ENCODE peak calls at places on chromosomes 3 and 15, in four cellular contexts. One of them, this sample, is unnamed.

GRCh38 chr3:191412764-191413163 is 48.2 kb upstream of the PYDC2 start:
- DNase-seq in K562: no peak
- DNase-seq in HepG2: no peak
- DNase-seq in GM12878: no peak
- DNase-seq in this sample: peak

GRCh38 chr15:23566070-23567050 is 886 bp downstream of the MKRN3 start:
- DNase-seq in K562: peak
- DNase-seq in HepG2: peak
- DNase-seq in GM12878: no peak
- DNase-seq in this sample: no peak

GRCh38 chr3:72555714-72556113 is 292.5 kb downstream of the SHQ1 start:
- DNase-seq in HepG2: no peak
- DNase-seq in GM12878: no peak
- DNase-seq in K562: no peak
- DNase-seq in this sample: no peak

GRCh38 chr3:13612829-13613228 is 63.9 kb downstream of the FBLN2 start:
- DNase-seq in K562: no peak
- DNase-seq in GM12878: no peak
- DNase-seq in HepG2: peak
- DNase-seq in this sample: no peak

GRCh38 chr3:144187531-144188230 is 216.1 kb downstream of the DIPK2A start:
- DNase-seq in GM12878: no peak
- DNase-seq in HepG2: no peak
- DNase-seq in K562: no peak
- DNase-seq in this sample: no peak

GRCh38 chr3:55405436-55405835 is 81.7 kb downstream of the WNT5A start:
- DNase-seq in K562: peak
- DNase-seq in GM12878: no peak
- DNase-seq in HepG2: no peak
- DNase-seq in this sample: peak

GRCh38 chr15:40103124-40103858 is 5.4 kb downstream of the BMF start:
- DNase-seq in GM12878: no peak
- DNase-seq in K562: no peak
- DNase-seq in HepG2: no peak
- DNase-seq in this sample: peak

GRCh38 chr3:141368062-141368924 is at the start of gene ZBTB38:
- DNase-seq in HepG2: peak
- DNase-seq in K562: peak
- DNase-seq in GM12878: no peak
- DNase-seq in this sample: peak

GRCh38 chr3:126530171-126531050 is 6.5 kb downstream of the CHST13 start:
- DNase-seq in HepG2: no peak
- DNase-seq in GM12878: no peak
- DNase-seq in K562: no peak
- DNase-seq in this sample: no peak

GRCh38 chr3:97232635-97233034 is 418.2 kb downstream of the EPHA6 start:
- DNase-seq in HepG2: no peak
- DNase-seq in K562: no peak
- DNase-seq in GM12878: no peak
- DNase-seq in this sample: no peak

GRCh38 chr3:124512881-124513609 is 217.2 kb upstream of the UMPS start:
- DNase-seq in HepG2: peak
- DNase-seq in K562: peak
- DNase-seq in GM12878: no peak
- DNase-seq in this sample: peak

GRCh38 chr15:51312754-51313390 is 25.5 kb downstream of the CYP19A1 start:
- DNase-seq in K562: no peak
- DNase-seq in HepG2: peak
- DNase-seq in GM12878: no peak
- DNase-seq in this sample: no peak

GRCh38 chr3:184068344-184068743 is 15.5 kb downstream of the HTR3C start:
- DNase-seq in HepG2: no peak
- DNase-seq in K562: no peak
- DNase-seq in GM12878: no peak
- DNase-seq in this sample: no peak

GRCh38 chr3:98846101-98846500 is 55.4 kb downstream of the DCBLD2 start:
- DNase-seq in K562: no peak
- DNase-seq in HepG2: no peak
- DNase-seq in GM12878: no peak
- DNase-seq in this sample: no peak

GRCh38 chr3:175003590-175003989 is 144.5 kb downstream of the NAALADL2 start:
- DNase-seq in GM12878: no peak
- DNase-seq in K562: no peak
- DNase-seq in HepG2: no peak
- DNase-seq in this sample: no peak

GRCh38 chr15:67945951-67946700 is 106.3 kb upstream of the RNU6-1 start:
- DNase-seq in GM12878: no peak
- DNase-seq in K562: no peak
- DNase-seq in HepG2: peak
- DNase-seq in this sample: peak

GRCh38 chr3:46692566-46692983 is 904 bp downstream of the ALS2CL start:
- DNase-seq in GM12878: no peak
- DNase-seq in K562: no peak
- DNase-seq in HepG2: no peak
- DNase-seq in this sample: peak

GRCh38 chr15:89754361-89755154 is 3.5 kb upstream of the MESP1 start:
- DNase-seq in K562: no peak
- DNase-seq in HepG2: no peak
- DNase-seq in GM12878: no peak
- DNase-seq in this sample: no peak

GRCh38 chr15:22979699-22980188 is 424 bp downstream of the CYFIP1 start:
- DNase-seq in K562: no peak
- DNase-seq in GM12878: no peak
- DNase-seq in HepG2: no peak
- DNase-seq in this sample: peak

GRCh38 chr15:50275091-50275490 is 9.6 kb upstream of the HDC start:
- DNase-seq in HepG2: no peak
- DNase-seq in GM12878: no peak
- DNase-seq in K562: no peak
- DNase-seq in this sample: no peak

GRCh38 chr3:178765472-178765871 is 229.2 kb downstream of the KCNMB2 start:
- DNase-seq in GM12878: no peak
- DNase-seq in K562: no peak
- DNase-seq in HepG2: no peak
- DNase-seq in this sample: no peak

GRCh38 chr3:10792208-10792607 is 23.8 kb upstream of the SLC6A11 start:
- DNase-seq in GM12878: no peak
- DNase-seq in K562: no peak
- DNase-seq in HepG2: no peak
- DNase-seq in this sample: no peak

GRCh38 chr3:72018339-72018984 is 233.5 kb upstream of the PROK2 start:
- DNase-seq in HepG2: no peak
- DNase-seq in K562: peak
- DNase-seq in GM12878: no peak
- DNase-seq in this sample: no peak

GRCh38 chr15:101038327-101039003 is 119.3 kb downstream of the LRRK1 start:
- DNase-seq in K562: no peak
- DNase-seq in GM12878: no peak
- DNase-seq in HepG2: no peak
- DNase-seq in this sample: no peak

GRCh38 chr15:90774731-90775521 is 57.8 kb downstream of the BLM start:
- DNase-seq in K562: no peak
- DNase-seq in GM12878: no peak
- DNase-seq in HepG2: no peak
- DNase-seq in this sample: no peak

GRCh38 chr15:43509002-43509922 is 8.1 kb upstream of the MAP1A start:
- DNase-seq in K562: peak
- DNase-seq in GM12878: no peak
- DNase-seq in HepG2: peak
- DNase-seq in this sample: peak

GRCh38 chr15:86139828-86140227 is 60.2 kb downstream of the AGBL1 start:
- DNase-seq in GM12878: no peak
- DNase-seq in K562: peak
- DNase-seq in HepG2: no peak
- DNase-seq in this sample: peak

GRCh38 chr3:172310361-172310760 is 137.9 kb downstream of the GHSR start:
- DNase-seq in K562: no peak
- DNase-seq in GM12878: no peak
- DNase-seq in HepG2: no peak
- DNase-seq in this sample: no peak

GRCh38 chr3:184562875-184563568 is 1.4 kb downstream of the EPHB3 start:
- DNase-seq in GM12878: no peak
- DNase-seq in HepG2: no peak
- DNase-seq in K562: no peak
- DNase-seq in this sample: no peak

GRCh38 chr15:66816201-66816600 is 114.2 kb downstream of the SMAD6 start:
- DNase-seq in K562: no peak
- DNase-seq in HepG2: no peak
- DNase-seq in GM12878: no peak
- DNase-seq in this sample: no peak

GRCh38 chr3:174931473-174931872 is 72.3 kb downstream of the NAALADL2 start:
- DNase-seq in K562: no peak
- DNase-seq in HepG2: no peak
- DNase-seq in GM12878: no peak
- DNase-seq in this sample: no peak

GRCh38 chr15:28129261-28129848 is 30.2 kb upstream of the OCA2 start:
- DNase-seq in GM12878: no peak
- DNase-seq in HepG2: no peak
- DNase-seq in K562: no peak
- DNase-seq in this sample: no peak

GRCh38 chr3:145145461-145145860 is 1015.5 kb downstream of the PLOD2 start:
- DNase-seq in GM12878: no peak
- DNase-seq in K562: no peak
- DNase-seq in HepG2: no peak
- DNase-seq in this sample: no peak

GRCh38 chr15:39310633-39311032 is 270.2 kb upstream of the THBS1 start:
- DNase-seq in HepG2: no peak
- DNase-seq in K562: no peak
- DNase-seq in GM12878: no peak
- DNase-seq in this sample: no peak

GRCh38 chr3:165895919-165896318 is 58.7 kb upstream of the BCHE start:
- DNase-seq in HepG2: peak
- DNase-seq in K562: peak
- DNase-seq in GM12878: no peak
- DNase-seq in this sample: peak

GRCh38 chr3:65548848-65549625 is 489.7 kb downstream of the MAGI1 start:
- DNase-seq in HepG2: peak
- DNase-seq in K562: no peak
- DNase-seq in GM12878: no peak
- DNase-seq in this sample: peak

GRCh38 chr3:60323180-60323579 is 928.1 kb downstream of the FHIT start:
- DNase-seq in HepG2: no peak
- DNase-seq in GM12878: no peak
- DNase-seq in K562: no peak
- DNase-seq in this sample: no peak

GRCh38 chr3:170907519-170908234 is 760 bp downstream of the EIF5A2 start:
- DNase-seq in GM12878: no peak
- DNase-seq in HepG2: peak
- DNase-seq in K562: peak
- DNase-seq in this sample: no peak

GRCh38 chr3:190012314-190012782 is 108.3 kb downstream of the P3H2 start:
- DNase-seq in K562: no peak
- DNase-seq in GM12878: no peak
- DNase-seq in HepG2: peak
- DNase-seq in this sample: peak
- TF ChIP-seq JUNB in K562: no peak
- TF ChIP-seq JUNB in GM12878: no peak
- TF ChIP-seq JUNB in HepG2: no peak
- TF ChIP-seq JUNB in this sample: no peak

GRCh38 chr15:73942751-73943270 is 16.5 kb downstream of the LOXL1 start:
- DNase-seq in K562: no peak
- DNase-seq in GM12878: no peak
- DNase-seq in HepG2: no peak
- DNase-seq in this sample: no peak

GRCh38 chr15:73940061-73940981 is 14.1 kb downstream of the LOXL1 start:
- DNase-seq in GM12878: no peak
- DNase-seq in K562: no peak
- DNase-seq in HepG2: no peak
- DNase-seq in this sample: no peak

GRCh38 chr15:73941871-73942635 is 15.8 kb downstream of the LOXL1 start:
- DNase-seq in K562: no peak
- DNase-seq in GM12878: no peak
- DNase-seq in HepG2: no peak
- DNase-seq in this sample: no peak

GRCh38 chr15:73941449-73941848 is 15.2 kb downstream of the LOXL1 start:
- DNase-seq in HepG2: no peak
- DNase-seq in GM12878: no peak
- DNase-seq in K562: no peak
- DNase-seq in this sample: no peak

GRCh38 chr15:73941044-73941443 is 14.8 kb downstream of the LOXL1 start:
- DNase-seq in K562: no peak
- DNase-seq in GM12878: no peak
- DNase-seq in HepG2: no peak
- DNase-seq in this sample: no peak
- TF ChIP-seq CREB1 in K562: no peak
- TF ChIP-seq CREB1 in GM12878: no peak
- TF ChIP-seq CREB1 in HepG2: no peak
- TF ChIP-seq CREB1 in this sample: no peak

GRCh38 chr3:114071786-114072185 is 15.2 kb downstream of the QTRT2 start:
- DNase-seq in K562: no peak
- DNase-seq in HepG2: no peak
- DNase-seq in GM12878: no peak
- DNase-seq in this sample: no peak
- TF ChIP-seq JUNB in K562: no peak
- TF ChIP-seq JUNB in HepG2: no peak
- TF ChIP-seq JUNB in GM12878: no peak
- TF ChIP-seq JUNB in this sample: no peak

DNA sequence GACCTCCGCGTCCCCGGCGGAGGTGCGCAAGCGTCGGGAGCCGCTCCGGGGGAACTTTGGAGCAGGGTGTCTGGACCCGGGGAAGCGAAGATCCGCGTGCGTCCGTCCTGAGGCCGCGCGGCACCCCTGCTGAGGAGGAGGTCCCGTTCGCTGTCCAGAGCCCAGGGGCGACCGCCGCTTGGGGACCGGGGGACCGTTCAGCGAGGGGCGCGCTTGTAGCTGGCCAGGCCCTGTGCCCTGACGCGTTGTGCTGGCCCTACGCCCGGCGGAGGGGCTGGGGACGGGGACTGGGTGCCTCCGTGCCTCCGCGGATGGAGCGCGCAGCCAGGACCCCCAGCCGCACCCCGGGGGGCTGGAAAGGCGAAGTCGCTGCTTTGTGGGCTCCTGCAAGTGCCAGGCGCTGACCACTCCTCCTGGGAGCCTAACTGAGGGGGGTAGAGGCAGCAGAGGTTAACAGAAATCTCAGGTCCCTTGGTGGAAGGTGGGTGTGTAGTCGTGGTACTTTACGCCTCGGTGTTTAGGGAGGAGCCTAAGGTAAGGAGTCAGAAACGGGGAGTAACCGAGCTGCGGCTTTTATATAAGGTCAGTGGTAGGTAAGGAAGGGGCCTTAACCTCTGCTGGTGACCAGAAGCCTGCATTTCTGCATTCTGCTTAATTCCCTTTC is at the start of gene PPARG:
- DNase-seq in GM12878: no peak
- DNase-seq in HepG2: peak
- DNase-seq in K562: no peak
- DNase-seq in this sample: peak
- TF ChIP-seq CREB1 in GM12878: no peak
- TF ChIP-seq CREB1 in HepG2: no peak
- TF ChIP-seq CREB1 in K562: no peak
- TF ChIP-seq CREB1 in this sample: no peak

GRCh38 chr15:70286110-70286806 is 188.5 kb upstream of the TLE3 start:
- DNase-seq in K562: no peak
- DNase-seq in GM12878: no peak
- DNase-seq in HepG2: no peak
- DNase-seq in this sample: peak
- TF ChIP-seq JUNB in K562: no peak
- TF ChIP-seq JUNB in GM12878: no peak
- TF ChIP-seq JUNB in HepG2: no peak
- TF ChIP-seq JUNB in this sample: no peak

This sample was measured in GM23338.